ENCODE peak calls at places on chromosomes 12 and 14, in seven cellular contexts. Y is CD8-positive, alpha-beta T cell; S is K562; H is uterus; Q is WTC11; E is A549; B is nephron progenitor cell. C is an unnamed sample.

GRCh38 chr12:121858662-121859572 is at the start of gene HPD:
- DNase-seq in Y (no peak), S (no peak), H (peak), Q (peak), E (peak), B (peak), C (no peak)

GRCh38 chr12:11840350-11840749 is 190.9 kb downstream of the ETV6 start:
- DNase-seq in Y (no peak), S (no peak), H (no peak), Q (no peak), E (no peak), B (no peak), C (no peak)

GRCh38 chr12:91722072-91722471 is 423.6 kb downstream of the BTG1 start:
- DNase-seq in Y (no peak), S (no peak), H (no peak), Q (no peak), E (no peak), B (no peak), C (no peak)

GRCh38 chr14:106848330-106849121 is 1322.1 kb downstream of the TMEM121 start:
- DNase-seq in Y (no peak), S (no peak), H (peak), Q (no peak), E (peak), B (no peak), C (no peak)

GRCh38 chr14:101187017-101187815 is 283.7 kb upstream of the RTL1 start:
- DNase-seq in Y (no peak), S (no peak), H (peak), Q (no peak), E (no peak), B (no peak), C (peak)

GRCh38 chr12:27388650-27389049 is 56.0 kb downstream of the BMAL2 start:
- DNase-seq in Y (no peak), S (no peak), H (no peak), Q (no peak), E (no peak), B (no peak), C (no peak)

GRCh38 chr14:32576088-32576795 is 247.1 kb downstream of the AKAP6 start:
- DNase-seq in Y (peak), S (peak), H (peak), Q (no peak), E (peak), B (peak), C (no peak)

GRCh38 chr12:53378705-53379388 is 1.1 kb upstream of the SP1 start:
- DNase-seq in Y (no peak), S (no peak), H (no peak), Q (no peak), E (no peak), B (no peak), C (no peak)

DNA sequence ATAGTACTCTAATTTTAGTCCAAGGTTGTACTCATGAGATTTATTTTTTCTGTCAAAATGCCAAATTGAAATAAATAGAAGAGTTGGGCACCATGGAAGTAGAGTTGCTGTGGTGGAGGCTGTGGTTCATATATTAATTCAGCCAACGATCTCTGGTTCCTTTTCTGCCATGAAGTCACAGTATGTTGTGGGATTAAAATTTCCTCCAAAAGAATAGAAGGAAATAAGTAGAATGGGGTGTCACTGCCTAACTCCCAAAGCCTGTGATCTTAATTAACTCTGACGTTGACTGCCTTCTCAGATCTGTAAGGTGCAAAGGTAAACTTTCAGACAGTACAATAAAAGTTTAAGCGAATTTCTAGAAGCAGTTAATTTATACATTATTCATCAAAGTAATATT is 37.6 kb upstream of the FBXO34 start:
- DNase-seq in Y (no peak), S (no peak), H (no peak), Q (no peak), E (no peak), B (no peak), C (no peak)
- TF ChIP-seq CTCF in Y (no peak), S (no peak), H (no peak), Q (no peak), E (no peak), B (no peak), C (no peak)

GRCh38 chr14:76271371-76271770 is 104.6 kb upstream of the ESRRB start:
- DNase-seq in Y (no peak), S (no peak), H (no peak), Q (no peak), E (no peak), B (no peak), C (no peak)

GRCh38 chr14:76268700-76269099 is 107.2 kb upstream of the ESRRB start:
- DNase-seq in Y (no peak), S (no peak), H (no peak), Q (no peak), E (no peak), B (no peak), C (no peak)

GRCh38 chr14:76268013-76268376 is 107.9 kb upstream of the ESRRB start:
- DNase-seq in Y (no peak), S (no peak), H (no peak), Q (no peak), E (no peak), B (no peak), C (no peak)

GRCh38 chr14:76264384-76264783 is 111.6 kb upstream of the ESRRB start:
- DNase-seq in Y (no peak), S (no peak), H (no peak), Q (no peak), E (no peak), B (no peak), C (no peak)

GRCh38 chr14:76267322-76268012 is 108.5 kb upstream of the ESRRB start:
- DNase-seq in Y (no peak), S (no peak), H (peak), Q (peak), E (no peak), B (peak), C (peak)
- TF ChIP-seq CTCF in Y (no peak), S (no peak), H (no peak), Q (no peak), E (no peak), B (no peak), C (no peak)

GRCh38 chr12:83265798-83266197 is 579.1 kb downstream of the TMTC2 start:
- DNase-seq in Y (no peak), S (no peak), H (no peak), Q (no peak), E (peak), B (no peak), C (no peak)

GRCh38 chr12:83256581-83256980 is 569.9 kb downstream of the TMTC2 start:
- DNase-seq in Y (no peak), S (no peak), H (no peak), Q (no peak), E (no peak), B (peak), C (no peak)

DNA sequence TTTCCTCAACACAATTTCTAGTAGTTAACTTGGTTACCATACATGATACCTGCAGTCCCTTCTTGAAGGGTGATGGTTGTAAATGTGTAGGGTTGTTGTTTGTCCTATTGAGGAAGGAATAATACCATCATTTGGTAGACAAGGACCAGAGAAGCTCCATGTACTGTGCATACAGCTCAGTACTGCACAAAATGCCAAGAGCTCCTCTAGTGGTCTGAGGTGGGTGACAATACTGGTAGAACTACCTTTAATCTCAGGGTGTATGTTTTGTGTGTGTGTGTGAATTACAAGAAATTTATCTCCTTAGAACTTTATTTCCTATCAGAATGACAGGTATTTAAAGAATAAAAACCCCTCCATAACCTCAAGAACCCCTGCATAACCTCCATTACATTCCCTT is 575.3 kb downstream of the TMTC2 start:
- DNase-seq in Y (no peak), S (no peak), H (no peak), Q (no peak), E (peak), B (no peak), C (no peak)
- TF ChIP-seq CTCF in Y (no peak), S (peak), H (no peak), Q (no peak), E (no peak), B (no peak), C (no peak)

GRCh38 chr12:79119796-79120195 is 255.2 kb downstream of the SYT1 start:
- DNase-seq in Y (no peak), S (no peak), H (no peak), Q (peak), E (peak), B (no peak), C (no peak)
- TF ChIP-seq CTCF in Y (no peak), S (no peak), H (no peak), Q (no peak), E (no peak), B (no peak), C (no peak)

DNA sequence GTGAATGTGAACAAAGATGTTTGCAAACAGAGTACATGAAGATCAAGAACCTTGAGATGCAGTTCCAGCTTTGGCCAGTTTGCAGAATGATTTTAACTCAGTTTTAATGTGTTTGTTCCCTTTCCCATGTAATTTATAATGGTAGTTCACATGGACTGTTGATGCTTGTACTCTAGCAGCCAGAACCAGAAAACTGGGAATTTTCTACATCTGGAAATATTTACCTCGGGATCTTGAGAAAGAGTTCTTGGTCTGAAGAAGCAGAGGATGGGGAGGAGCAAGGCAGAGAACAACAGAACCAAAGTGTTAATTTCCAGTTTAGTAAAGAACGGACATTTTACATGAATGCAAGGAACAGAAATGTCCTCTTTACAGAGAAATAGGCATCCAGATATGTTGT is 37.0 kb upstream of the PMCH start:
- DNase-seq in Y (no peak), S (no peak), H (no peak), Q (no peak), E (no peak), B (no peak), C (no peak)
- TF ChIP-seq CTCF in Y (no peak), S (no peak), H (no peak), Q (no peak), E (no peak), B (no peak), C (no peak)

GRCh38 chr14:77654001-77654431 is 37.6 kb upstream of the SPTLC2 start:
- DNase-seq in Y (no peak), S (no peak), H (no peak), Q (no peak), E (no peak), B (no peak), C (no peak)

GRCh38 chr14:77648520-77649200 is 32.2 kb upstream of the SPTLC2 start:
- DNase-seq in Y (no peak), S (no peak), H (no peak), Q (no peak), E (no peak), B (no peak), C (no peak)

GRCh38 chr14:77657244-77657643 is 40.8 kb upstream of the SPTLC2 start:
- DNase-seq in Y (no peak), S (no peak), H (no peak), Q (no peak), E (no peak), B (no peak), C (no peak)

GRCh38 chr14:77649326-77649725 is 32.9 kb upstream of the SPTLC2 start:
- DNase-seq in Y (no peak), S (no peak), H (no peak), Q (no peak), E (no peak), B (no peak), C (no peak)

DNA sequence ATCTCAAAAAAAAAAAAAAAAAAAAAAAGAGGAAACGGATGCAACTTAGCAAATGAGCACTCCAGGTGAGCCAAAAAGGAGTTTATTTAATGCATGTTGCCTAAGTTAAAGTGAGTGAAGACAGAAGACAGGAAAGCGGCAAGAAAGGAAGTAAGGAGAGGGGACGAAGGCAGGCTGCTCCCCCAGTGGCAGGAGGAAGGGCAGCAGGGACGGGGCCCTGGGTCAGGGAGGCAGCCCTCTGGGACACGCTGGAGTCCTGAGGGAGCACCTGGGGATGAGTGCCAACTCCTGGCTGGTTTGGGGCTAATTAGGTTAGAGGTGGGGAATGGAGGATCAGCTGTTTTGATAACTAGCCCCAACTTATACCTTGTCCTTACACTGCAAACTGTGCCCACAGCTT is 37.0 kb upstream of the SPTLC2 start:
- DNase-seq in Y (no peak), S (peak), H (no peak), Q (peak), E (no peak), B (no peak), C (no peak)
- TF ChIP-seq CTCF in Y (no peak), S (peak), H (no peak), Q (no peak), E (no peak), B (no peak), C (no peak)

GRCh38 chr12:130628304-130628703 is 87.8 kb downstream of the RIMBP2 start:
- DNase-seq in Y (no peak), S (no peak), H (no peak), Q (no peak), E (no peak), B (no peak), C (no peak)
- TF ChIP-seq CTCF in Y (no peak), S (no peak), H (no peak), Q (no peak), E (no peak), B (no peak), C (no peak)

DNA sequence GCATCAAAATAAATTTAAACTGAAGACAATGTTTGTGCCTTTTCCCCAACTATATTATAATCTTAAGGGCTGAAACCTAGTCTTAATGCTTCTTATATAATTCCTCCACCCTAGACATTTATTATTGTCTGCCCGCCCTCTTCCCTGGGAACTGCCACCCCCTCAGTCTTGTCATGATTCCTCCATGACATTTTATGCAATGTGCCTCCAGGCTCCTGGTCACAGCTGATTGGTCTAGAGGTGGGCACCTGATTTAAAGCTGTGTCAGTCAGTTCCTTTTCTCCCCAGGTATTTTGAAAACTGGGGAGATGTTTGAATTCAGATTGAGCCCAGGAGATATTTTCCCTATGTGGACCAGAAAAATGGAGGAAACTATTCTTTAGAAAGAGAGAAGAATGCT is 401.4 kb downstream of the PCNX1 start:
- DNase-seq in Y (no peak), S (no peak), H (no peak), Q (no peak), E (no peak), B (no peak), C (no peak)
- TF ChIP-seq CTCF in Y (no peak), S (no peak), H (no peak), Q (no peak), E (no peak), B (no peak), C (no peak)

C was measured in omental fat pad.